ENCODE peak calls at places on chromosomes 13 and 19, in seven cellular contexts. T is lower lobe of right lung, Q is right lobe of liver, L is right cardiac atrium, R is left cardiac atrium, A is natural killer cell, G is aorta. H is an unnamed sample.

GRCh38 chr13:31037874-31038475 is 105.5 kb downstream of the TEX26 start:
- ATAC-seq in G (no peak), T (no peak), Q (no peak), A (no peak), L (no peak), R (no peak), H (no peak)

GRCh38 chr13:39777021-39777420 is 121.6 kb downstream of the COG6 start:
- ATAC-seq in L (peak; percentile 61), G (no peak), T (no peak), A (no peak), R (no peak), Q (no peak), H (no peak)

GRCh38 chr19:5953680-5954213 is 24.2 kb downstream of the RANBP3 start:
- ATAC-seq in T (no peak), A (peak; percentile 40), Q (no peak), L (no peak), G (no peak), R (peak; percentile 14), H (no peak)

GRCh38 chr13:95540848-95541247 is 11.7 kb upstream of the CLDN10 start:
- ATAC-seq in L (peak; percentile 88), Q (no peak), R (peak; percentile 91), A (no peak), T (no peak), G (no peak), H (no peak)

GRCh38 chr19:17648097-17648660 is 40.0 kb downstream of the UNC13A start:
- ATAC-seq in G (no peak), L (no peak), T (no peak), R (no peak), A (no peak), Q (no peak), H (no peak)

GRCh38 chr13:25752957-25753540 is 298.8 kb downstream of the SHISA2 start:
- ATAC-seq in Q (no peak), A (peak; percentile 94), T (peak; percentile 64), R (peak; percentile 91), G (peak; percentile 90), L (peak; percentile 98), H (peak; percentile 80)

GRCh38 chr19:49738242-49738641 is 24.9 kb downstream of the TSKS start:
- ATAC-seq in L (no peak), G (no peak), T (no peak), Q (no peak), A (no peak), R (no peak), H (no peak)

GRCh38 chr13:38321654-38322053 is 28.0 kb upstream of the UFM1 start:
- ATAC-seq in L (no peak), R (no peak), A (no peak), T (no peak), G (no peak), Q (no peak), H (no peak)

GRCh38 chr13:114212096-114212495 is 22.6 kb upstream of the CDC16 start:
- ATAC-seq in G (no peak), R (no peak), Q (no peak), L (no peak), A (peak; percentile 38), T (no peak), H (no peak)

GRCh38 chr13:39788097-39788496 is 132.6 kb downstream of the COG6 start:
- ATAC-seq in G (no peak), T (no peak), Q (no peak), A (no peak), L (peak; percentile 24), R (peak; percentile 47), H (no peak)

GRCh38 chr19:46402725-46403124 is 10.6 kb downstream of the CCDC8 start:
- ATAC-seq in G (peak; percentile 21), Q (no peak), L (no peak), T (no peak), R (no peak), A (no peak), H (no peak)

H was measured in gastroesophageal sphincter.